ENCODE peak calls at places on chromosome 5, in five cellular contexts. U is IMR-90; J is stimulated activated CD4-positive, alpha-beta T cell treated with anti-CD3 and anti-CD28 coated beads, Interleukin-12 subunit alpha, Interleukin-12 subunit beta, amount 100 ng/mL, for 4 hours; L is tibial nerve; R is HFFc6. Q is an unnamed sample.

GRCh38 chr5:127076730-127077129 is 3.4 kb upstream of the C5orf63 start:
- DNase-seq in J (no peak), L (no peak), U (peak), R (no peak), Q (no peak)

GRCh38 chr5:120567921-120568320 is 103.8 kb downstream of the PRR16 start:
- DNase-seq in J (no peak), R (no peak), U (no peak), L (no peak), Q (no peak)

GRCh38 chr5:148688787-148689186 is 34.5 kb upstream of the HTR4 start:
- DNase-seq in U (no peak), R (no peak), L (no peak), J (no peak), Q (no peak)

GRCh38 chr5:100902406-100903035 is 561 bp downstream of the ST8SIA4 start:
- DNase-seq in J (peak), U (no peak), R (no peak), L (no peak), Q (no peak)

GRCh38 chr5:83277154-83277553 is 194.4 kb upstream of the VCAN start:
- DNase-seq in L (no peak), U (no peak), R (no peak), J (no peak), Q (no peak)

GRCh38 chr5:62372600-62372999 is 31.1 kb downstream of the DIMT1 start:
- DNase-seq in U (no peak), J (no peak), L (no peak), R (no peak), Q (no peak)

GRCh38 chr5:166119506-166119905 is 2171.9 kb upstream of the WWC1 start:
- DNase-seq in R (no peak), U (no peak), L (no peak), J (no peak), Q (no peak)

GRCh38 chr5:133978943-133979342 is 10.5 kb upstream of the C5orf15 start:
- DNase-seq in U (no peak), R (no peak), J (no peak), L (no peak), Q (no peak)

GRCh38 chr5:125394661-125395280 is 648.3 kb upstream of the ZNF608 start:
- DNase-seq in J (no peak), R (no peak), L (no peak), U (no peak), Q (no peak)

GRCh38 chr5:133840168-133840567 is 128.3 kb downstream of the C5orf15 start:
- DNase-seq in R (no peak), L (no peak), J (no peak), U (no peak), Q (no peak)

GRCh38 chr5:102216559-102217157 is 79.4 kb downstream of the SLCO4C1 start:
- DNase-seq in R (no peak), L (no peak), U (no peak), J (no peak), Q (no peak)

GRCh38 chr5:141485305-141486055 is 650 bp downstream of the PCDHGC4 start:
- DNase-seq in J (no peak), U (no peak), L (no peak), R (no peak), Q (no peak)

GRCh38 chr5:125277494-125278154 is 531.2 kb upstream of the ZNF608 start:
- DNase-seq in J (no peak), L (no peak), U (peak), R (peak), Q (no peak)

GRCh38 chr5:123125172-123125508 is 36.1 kb downstream of the PRDM6 start:
- DNase-seq in U (peak), L (no peak), J (no peak), R (no peak), Q (no peak)

GRCh38 chr5:84036842-84037241 is 316.2 kb upstream of the HAPLN1 start:
- DNase-seq in J (no peak), U (no peak), L (no peak), R (no peak), Q (no peak)

GRCh38 chr5:96652769-96653455 is 9.3 kb upstream of the CAST start:
- DNase-seq in L (no peak), R (peak), J (no peak), U (peak), Q (no peak)

GRCh38 chr5:170355601-170356098 is 33.5 kb downstream of the KCNMB1 start:
- DNase-seq in J (no peak), U (no peak), R (no peak), L (no peak), Q (no peak)

GRCh38 chr5:176676361-176676824 is 29.1 kb downstream of the TSPAN17 start:
- DNase-seq in R (peak), J (no peak), U (peak), L (no peak), Q (no peak)

GRCh38 chr5:161966544-161966943 is 101.0 kb upstream of the GABRG2 start:
- DNase-seq in J (no peak), R (no peak), U (no peak), L (no peak), Q (peak)

GRCh38 chr5:127564002-127564769 is 46.7 kb downstream of the PRRC1 start:
- DNase-seq in J (peak), R (peak), L (no peak), U (peak), Q (peak)

GRCh38 chr5:158590936-158591863 is 508.5 kb downstream of the EBF1 start:
- DNase-seq in L (no peak), U (no peak), J (no peak), R (no peak), Q (no peak)

GRCh38 chr5:112878760-112879159 is 17.7 kb downstream of the SRP19 start:
- DNase-seq in J (no peak), R (no peak), U (peak), L (no peak), Q (no peak)

GRCh38 chr5:174231961-174232487 is 186.5 kb downstream of the NSG2 start:
- DNase-seq in L (no peak), J (no peak), R (no peak), U (no peak), Q (no peak)

GRCh38 chr5:124544366-124545055 is 201.9 kb downstream of the ZNF608 start:
- DNase-seq in L (no peak), U (peak), R (no peak), J (no peak), Q (no peak)

GRCh38 chr5:123527190-123527589 is 15.2 kb downstream of the CSNK1G3 start:
- DNase-seq in L (no peak), U (no peak), R (no peak), J (no peak), Q (no peak)

GRCh38 chr5:116583085-116583766 is 8.6 kb upstream of the SEMA6A start:
- DNase-seq in L (no peak), R (no peak), J (no peak), U (peak), Q (no peak)

GRCh38 chr5:54719384-54720306 is 202.1 kb downstream of the SNX18 start:
- DNase-seq in R (peak), L (no peak), J (no peak), U (peak), Q (no peak)

GRCh38 chr5:141680751-141681201 is 1.3 kb downstream of the ARAP3 start:
- DNase-seq in R (no peak), J (no peak), L (no peak), U (peak), Q (no peak)

GRCh38 chr5:1736065-1736464 is 63.6 kb downstream of the MRPL36 start:
- DNase-seq in R (no peak), J (no peak), L (no peak), U (no peak), Q (no peak)

GRCh38 chr5:145245354-145245753 is 589.8 kb downstream of the PRELID2 start:
- DNase-seq in J (no peak), L (no peak), R (no peak), U (peak), Q (no peak)

GRCh38 chr5:136079195-136079985 is 50.6 kb downstream of the TGFBI start:
- DNase-seq in J (no peak), R (no peak), L (no peak), U (no peak), Q (no peak)

GRCh38 chr5:146440870-146441495 is 6.2 kb upstream of the TCERG1 start:
- DNase-seq in L (no peak), R (no peak), J (no peak), U (no peak), Q (no peak)

GRCh38 chr5:137374110-137374853 is 124.8 kb downstream of the SPOCK1 start:
- DNase-seq in U (no peak), R (no peak), L (no peak), J (no peak), Q (no peak)

GRCh38 chr5:172149073-172149472 is 39.0 kb downstream of the STK10 start:
- DNase-seq in U (peak), L (no peak), R (peak), J (no peak), Q (no peak)

GRCh38 chr5:169706758-169707450 is 69.8 kb downstream of the DOCK2 start:
- DNase-seq in U (peak), R (peak), J (no peak), L (no peak), Q (no peak)